ENCODE peak calls at places on chromosomes 16 and 17, in five cellular contexts. U is uterus, H is adrenal gland, V is heart left ventricle, Z is upper lobe of right lung. L is an unnamed sample.

GRCh38 chr16:70252355-70252988 is 732 bp upstream of the EXOSC6 start:
- DNase-seq in V (no peak), H (no peak), U (no peak), Z (no peak), L (no peak)

GRCh38 chr17:32264140-32264799 is 1.4 kb upstream of the RHBDL3 start:
- DNase-seq in V (no peak), U (no peak), Z (no peak), H (no peak), L (no peak)

GRCh38 chr17:61587242-61587641 is 3.8 kb downstream of the NACA2 start:
- DNase-seq in V (no peak), H (no peak), U (no peak), Z (no peak), L (no peak)

GRCh38 chr16:28202147-28202746 is 9.5 kb downstream of the XPO6 start:
- DNase-seq in V (no peak), U (no peak), H (no peak), Z (no peak), L (no peak)

GRCh38 chr16:51988977-51989376 is 558.0 kb downstream of the TOX3 start:
- DNase-seq in H (no peak), U (no peak), Z (no peak), V (no peak), L (no peak)

GRCh38 chr17:17401271-17401781 is 75.5 kb upstream of the MED9 start:
- DNase-seq in H (peak), Z (no peak), U (no peak), V (peak), L (peak)

GRCh38 chr17:17567631-17568030 is 23.9 kb downstream of the PEMT start:
- DNase-seq in V (peak), H (peak), U (no peak), Z (no peak), L (peak)

GRCh38 chr16:79071424-79071823 is 529.1 kb downstream of the MAF start:
- DNase-seq in V (no peak), Z (no peak), H (no peak), U (peak), L (no peak)

GRCh38 chr17:5701371-5701770 is 117.1 kb upstream of the NLRP1 start:
- DNase-seq in Z (no peak), U (no peak), V (no peak), H (peak), L (no peak)

GRCh38 chr17:63364944-63365343 is 81.2 kb downstream of the CYB561 start:
- DNase-seq in H (no peak), V (no peak), U (no peak), Z (no peak), L (no peak)

GRCh38 chr17:49906511-49907136 is 58.8 kb upstream of the TAC4 start:
- DNase-seq in V (no peak), U (no peak), H (no peak), Z (no peak), L (no peak)

GRCh38 chr17:26792486-26792885 is 501.4 kb upstream of the WSB1 start:
- DNase-seq in Z (no peak), U (no peak), H (no peak), V (no peak), L (peak)

GRCh38 chr17:66835476-66835875 is 559 bp downstream of the CACNG5 start:
- DNase-seq in Z (no peak), H (no peak), V (no peak), U (no peak), L (no peak)

GRCh38 chr17:49508891-49509587 is 13.9 kb downstream of the NGFR start:
- DNase-seq in V (no peak), H (no peak), Z (no peak), U (no peak), L (no peak)

GRCh38 chr16:66220766-66221165 is 145.7 kb upstream of the CDH5 start:
- DNase-seq in V (no peak), H (no peak), U (no peak), Z (no peak), L (no peak)

GRCh38 chr17:58416396-58416795 is 938 bp downstream of the RNF43 start:
- DNase-seq in V (no peak), U (no peak), H (no peak), Z (no peak), L (no peak)

GRCh38 chr17:75411328-75412067 is 6.0 kb upstream of the GRB2 start:
- DNase-seq in U (no peak), H (no peak), V (no peak), Z (no peak), L (no peak)

GRCh38 chr17:41965694-41966375 is 760 bp upstream of the CNP start:
- DNase-seq in V (peak), U (peak), H (peak), Z (peak), L (peak)

GRCh38 chr17:57442914-57443571 is 186.7 kb downstream of the MSI2 start:
- DNase-seq in H (peak), U (no peak), Z (no peak), V (no peak), L (peak)

GRCh38 chr16:56347166-56347565 is 78.2 kb downstream of the AMFR start:
- DNase-seq in U (no peak), Z (peak), V (peak), H (no peak), L (no peak)

GRCh38 chr17:79183221-79184158 is 108.9 kb downstream of the ENGASE start:
- DNase-seq in H (no peak), Z (no peak), V (no peak), U (no peak), L (no peak)

GRCh38 chr17:74972107-74972972 is at the start of gene HID1:
- DNase-seq in Z (peak), U (no peak), H (peak), V (peak), L (no peak)

GRCh38 chr16:31386157-31386984 is 6.8 kb upstream of the ITGAD start:
- DNase-seq in V (no peak), H (no peak), U (no peak), Z (no peak), L (peak)

GRCh38 chr17:76736349-76737081 is 616 bp downstream of the SRSF2 start:
- DNase-seq in V (peak), Z (peak), U (peak), H (peak), L (peak)

GRCh38 chr16:82878466-82878865 is 251.7 kb downstream of the CDH13 start:
- DNase-seq in H (no peak), U (no peak), V (no peak), Z (no peak), L (no peak)

GRCh38 chr16:88783391-88784073 is 1.5 kb downstream of the PIEZO1 start:
- DNase-seq in Z (peak), V (no peak), H (no peak), U (peak), L (peak)

GRCh38 chr17:13727441-13728171 is 125.9 kb upstream of the HS3ST3A1 start:
- DNase-seq in U (no peak), Z (no peak), H (no peak), V (no peak), L (peak)

GRCh38 chr16:12016166-12016947 is 39.8 kb downstream of the SNX29 start:
- DNase-seq in Z (no peak), H (no peak), V (no peak), U (no peak), L (no peak)

GRCh38 chr16:2015117-2015946 is 4.3 kb upstream of the NPW start:
- DNase-seq in U (no peak), H (no peak), V (no peak), Z (no peak), L (peak)

GRCh38 chr16:24700549-24701392 is 28.7 kb upstream of the TNRC6A start:
- DNase-seq in Z (no peak), U (peak), H (peak), V (peak), L (peak)

GRCh38 chr17:40355123-40355803 is 9.3 kb downstream of the GJD3 start:
- DNase-seq in U (peak), Z (peak), H (peak), V (peak), L (peak)

GRCh38 chr16:66204761-66205160 is 161.7 kb upstream of the CDH5 start:
- DNase-seq in H (no peak), V (no peak), U (no peak), Z (no peak), L (peak)

GRCh38 chr17:2214047-2214717 is 89.4 kb downstream of the SMG6 start:
- DNase-seq in Z (peak), V (no peak), H (peak), U (peak), L (peak)

GRCh38 chr16:24850289-24850931 is 4.6 kb downstream of the SLC5A11 start:
- DNase-seq in V (no peak), U (no peak), H (no peak), Z (no peak), L (peak)

GRCh38 chr16:88471575-88471974 is 18.5 kb downstream of the ZFPM1 start:
- DNase-seq in Z (no peak), U (no peak), V (no peak), H (no peak), L (no peak)

GRCh38 chr17:46853896-46854444 is 2.6 kb downstream of the WNT9B start:
- DNase-seq in V (no peak), Z (no peak), H (no peak), U (no peak), L (peak)

GRCh38 chr17:43702636-43703035 is 40.9 kb upstream of the MEOX1 start:
- DNase-seq in V (no peak), U (no peak), H (no peak), Z (no peak), L (peak)

GRCh38 chr16:89922884-89923639 is at the start of gene TUBB3:
- DNase-seq in U (no peak), H (peak), V (peak), Z (peak), L (peak)

GRCh38 chr16:73064227-73064995 is 16.5 kb upstream of the ZFHX3 start:
- DNase-seq in Z (no peak), V (peak), U (no peak), H (peak), L (peak)

GRCh38 chr16:73062640-73063283 is 14.8 kb upstream of the ZFHX3 start:
- DNase-seq in U (no peak), H (no peak), V (peak), Z (no peak), L (no peak)

GRCh38 chr16:73064996-73065349 is 17.0 kb upstream of the ZFHX3 start:
- DNase-seq in H (peak), Z (no peak), U (no peak), V (no peak), L (no peak)

GRCh38 chr16:73063284-73063733 is 15.4 kb upstream of the ZFHX3 start:
- DNase-seq in Z (no peak), U (no peak), V (no peak), H (no peak), L (no peak)

DNA sequence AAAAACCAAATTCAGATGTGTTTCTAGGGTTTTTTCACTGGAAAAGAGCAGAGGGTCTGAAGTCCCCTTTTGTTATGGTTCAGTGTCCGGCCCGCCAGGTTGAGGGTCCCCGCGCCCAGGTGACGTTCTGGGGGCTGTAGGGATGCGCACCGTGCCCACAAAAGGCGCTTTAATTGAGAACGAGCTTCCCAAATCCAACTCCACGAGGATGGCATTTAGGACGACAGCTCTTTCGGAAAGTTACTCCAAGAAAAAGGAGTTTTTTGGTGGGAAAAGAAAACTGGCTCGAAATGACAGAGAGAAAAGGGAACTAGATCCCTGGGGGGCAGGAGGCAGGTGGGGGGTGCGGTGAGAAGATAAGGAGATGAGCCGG is 15.9 kb upstream of the ZFHX3 start:
- DNase-seq in H (no peak), Z (no peak), V (no peak), U (no peak), L (no peak)
- H3K4me3 ChIP-seq in H (peak), Z (peak), V (peak), U (no peak), L (peak)

GRCh38 chr16:583815-584591 is 5.9 kb upstream of the RAB40C start:
- DNase-seq in V (peak), U (no peak), H (no peak), Z (no peak), L (no peak)

GRCh38 chr16:583470-583814 is 6.4 kb upstream of the RAB40C start:
- DNase-seq in V (no peak), Z (no peak), H (no peak), U (no peak), L (no peak)

GRCh38 chr16:586047-586644 is 3.7 kb upstream of the RAB40C start:
- DNase-seq in H (no peak), Z (no peak), U (no peak), V (no peak), L (peak)

GRCh38 chr16:586645-587590 is 2.9 kb upstream of the RAB40C start:
- DNase-seq in H (no peak), Z (no peak), U (no peak), V (peak), L (no peak)

DNA sequence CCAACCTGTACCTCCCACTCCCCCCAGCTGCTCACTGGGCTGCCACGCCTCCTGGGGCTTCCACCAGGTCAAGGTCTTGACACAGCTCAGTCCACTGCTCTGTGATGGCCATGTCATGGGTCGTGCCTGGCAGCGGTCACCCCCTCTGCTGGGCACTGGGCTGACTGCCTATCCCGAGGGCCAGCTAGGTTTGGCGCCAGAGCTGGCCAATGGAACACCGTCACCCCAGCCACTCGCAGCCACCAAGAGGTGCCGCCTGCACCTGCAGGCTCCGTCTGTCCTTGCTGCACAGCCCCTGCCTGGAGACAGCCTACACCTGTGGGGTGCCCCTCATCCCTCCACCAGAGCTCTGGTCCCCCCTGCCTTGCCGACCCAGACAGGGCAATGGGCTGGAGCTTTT is 4.5 kb upstream of the RAB40C start:
- DNase-seq in H (no peak), V (no peak), Z (no peak), U (no peak), L (no peak)
- TF ChIP-seq CTCF in H (no peak), V (no peak), Z (no peak), U (no peak), L (no peak)

GRCh38 chr17:8441690-8442089 is 6.0 kb downstream of the NDEL1 start:
- DNase-seq in V (no peak), H (no peak), Z (no peak), U (no peak), L (peak)
- H3K4me3 ChIP-seq in V (no peak), H (no peak), Z (no peak), U (no peak), L (no peak)

DNA sequence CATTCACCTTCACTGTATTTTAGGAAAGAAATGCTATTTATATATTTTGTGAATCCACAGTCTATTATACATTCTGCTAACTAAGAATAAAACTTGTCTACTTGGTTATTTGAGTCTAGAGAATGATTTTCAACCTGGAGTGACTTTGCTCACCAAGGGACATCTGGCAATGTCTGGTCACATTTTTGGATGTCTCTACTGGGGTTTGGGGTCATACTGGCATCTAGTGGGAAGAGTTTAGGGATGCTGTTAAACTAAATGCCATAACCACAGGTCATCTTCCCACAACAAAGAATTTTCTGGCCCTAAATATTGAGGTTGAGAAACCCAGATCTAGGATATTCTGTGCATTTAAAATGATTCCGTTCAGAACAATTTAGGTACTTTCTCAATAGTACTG is 26.0 kb downstream of the KCNJ16 start:
- DNase-seq in H (no peak), Z (no peak), V (no peak), U (no peak), L (no peak)
- TF ChIP-seq CTCF in H (no peak), Z (no peak), V (peak), U (no peak), L (no peak)

GRCh38 chr16:4501071-4501478 is 24.9 kb downstream of the HMOX2 start:
- DNase-seq in U (no peak), H (no peak), V (no peak), Z (no peak), L (peak)
- H3K4me3 ChIP-seq in U (no peak), H (no peak), V (peak), Z (no peak), L (no peak)

DNA sequence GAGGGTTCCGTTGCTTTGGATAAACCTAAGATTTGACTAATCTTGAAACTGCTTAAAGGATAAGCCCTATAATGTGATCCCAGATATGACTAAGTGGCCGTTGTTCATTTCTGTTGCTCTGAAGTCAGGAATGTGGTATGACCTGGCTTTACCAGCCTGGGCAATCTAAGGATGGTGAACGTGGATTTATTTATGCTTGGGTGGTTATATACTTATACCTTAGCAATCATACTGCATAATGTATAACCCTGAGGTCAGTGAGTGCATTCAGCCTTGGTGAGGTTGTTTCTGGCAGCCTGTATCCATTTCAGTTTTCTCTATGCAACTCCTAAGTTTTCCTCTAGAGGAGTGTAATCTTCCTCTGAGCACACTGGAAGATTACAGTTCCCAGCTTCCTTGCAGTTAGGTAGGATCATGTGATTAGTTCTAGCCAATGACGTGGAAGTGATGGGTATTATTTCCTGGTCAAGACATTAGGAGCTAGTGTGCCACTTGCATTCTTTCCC is 41.9 kb downstream of the FTO start:
- DNase-seq in H (no peak), Z (no peak), U (no peak), V (no peak), L (peak)
- TF ChIP-seq CTCF in H (no peak), Z (no peak), U (no peak), V (no peak), L (peak)

GRCh38 chr17:7340179-7340578 is 3.9 kb downstream of the ACAP1 start:
- DNase-seq in H (no peak), Z (no peak), U (no peak), V (no peak), L (peak)

GRCh38 chr17:7341842-7342241 is 5.5 kb downstream of the ACAP1 start:
- DNase-seq in V (no peak), H (no peak), Z (no peak), U (no peak), L (no peak)

GRCh38 chr17:7334938-7335538 is 1.3 kb upstream of the ACAP1 start:
- DNase-seq in V (no peak), U (peak), Z (no peak), H (no peak), L (no peak)

GRCh38 chr17:7336240-7337175 is at the start of gene ACAP1:
- DNase-seq in H (no peak), V (peak), Z (peak), U (no peak), L (no peak)
- H3K4me3 ChIP-seq in H (no peak), V (peak), Z (peak), U (no peak), L (no peak)

DNA sequence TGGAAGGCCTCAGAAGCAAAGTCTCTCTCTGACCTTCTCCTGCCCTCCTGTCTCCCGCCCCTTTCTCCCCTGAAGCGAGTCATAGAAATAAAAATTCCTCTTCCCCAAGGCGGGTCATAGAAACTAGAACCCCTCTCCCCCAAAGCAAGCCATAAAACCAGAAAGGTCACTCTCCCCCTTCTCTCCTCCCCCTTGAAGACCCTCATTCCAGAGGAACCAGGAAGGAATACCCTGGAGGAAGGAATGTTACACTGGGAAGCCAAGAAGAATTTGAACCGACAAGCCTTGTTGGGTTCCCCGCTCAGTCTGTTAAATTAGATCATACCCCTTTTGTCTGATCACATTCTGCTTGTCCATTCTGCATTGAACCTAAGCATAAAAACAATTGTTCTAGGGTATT is 2.7 kb upstream of the GJC1 start:
- DNase-seq in U (no peak), Z (no peak), H (no peak), V (no peak), L (no peak)
- TF ChIP-seq CTCF in U (no peak), Z (no peak), H (no peak), V (no peak), L (no peak)

GRCh38 chr17:81517339-81518112 is 4.9 kb upstream of the ACTG1 start:
- DNase-seq in U (peak), V (no peak), Z (peak), H (no peak), L (peak)

GRCh38 chr17:81515530-81516041 is 3.0 kb upstream of the ACTG1 start:
- DNase-seq in H (no peak), U (peak), Z (peak), V (peak), L (no peak)

GRCh38 chr17:81517009-81517338 is 4.4 kb upstream of the ACTG1 start:
- DNase-seq in V (no peak), H (no peak), U (no peak), Z (no peak), L (no peak)

GRCh38 chr17:81514735-81515529 is 2.3 kb upstream of the ACTG1 start:
- DNase-seq in U (peak), H (peak), Z (peak), V (peak), L (peak)

DNA sequence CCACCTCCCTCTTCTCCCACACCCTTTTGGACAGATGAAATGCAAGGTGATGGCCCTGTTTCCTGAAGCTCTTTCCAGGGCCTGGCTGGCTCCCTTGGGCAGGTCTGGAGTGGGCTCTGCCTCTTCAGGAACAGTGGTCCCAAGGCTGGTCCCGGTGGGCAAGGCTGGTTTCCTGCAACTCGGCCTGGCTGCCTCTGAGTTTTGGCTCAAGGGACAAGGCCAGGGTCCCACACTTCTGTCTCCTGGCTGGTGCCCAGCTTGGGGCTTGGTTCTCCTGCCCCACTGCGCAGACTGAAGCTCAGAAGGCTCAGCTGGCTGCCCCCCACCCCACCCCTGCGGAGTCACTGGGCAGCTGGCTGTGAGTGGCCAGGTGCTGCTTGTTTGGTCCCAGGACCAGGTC is 3.8 kb upstream of the ACTG1 start:
- DNase-seq in V (no peak), Z (peak), U (peak), H (no peak), L (no peak)
- H3K4me3 ChIP-seq in V (peak), Z (peak), U (peak), H (no peak), L (peak)

GRCh38 chr17:65009848-65010247 is 46.7 kb downstream of the GNA13 start:
- DNase-seq in Z (no peak), U (no peak), H (no peak), V (no peak), L (no peak)
- TF ChIP-seq CTCF in Z (no peak), U (no peak), H (no peak), V (no peak), L (no peak)

L was measured in cardiac fibroblast.